ENCODE peak calls at places on chromosome 2, in four cellular contexts. I is right cardiac atrium; Y is CD4-positive, CD25-positive, alpha-beta regulatory T cell; V is gastroesophageal sphincter. M is an unnamed sample.

GRCh38 chr2:71186973-71187372 is 39.9 kb downstream of the PAIP2B start:
- ATAC-seq in I (no peak), Y (no peak), V (no peak), M (no peak)

GRCh38 chr2:10289352-10289751 is 13.4 kb upstream of the HPCAL1 start:
- ATAC-seq in I (no peak), Y (no peak), V (no peak), M (no peak)

GRCh38 chr2:168186452-168186851 is 60.9 kb downstream of the STK39 start:
- ATAC-seq in I (no peak), Y (no peak), V (no peak), M (no peak)

GRCh38 chr2:240892361-240892760 is 3.6 kb downstream of the MAB21L4 start:
- ATAC-seq in I (no peak), Y (no peak), V (no peak), M (no peak)

GRCh38 chr2:70520825-70521224 is 32.8 kb downstream of the TGFA start:
- ATAC-seq in I (no peak), Y (no peak), V (no peak), M (no peak)

GRCh38 chr2:44351676-44352075 is 9.6 kb downstream of the PREPL start:
- ATAC-seq in I (peak; percentile 41), Y (no peak), V (no peak), M (no peak)

GRCh38 chr2:71510196-71510807 is 56.9 kb downstream of the DYSF start:
- ATAC-seq in I (peak; percentile 52), Y (peak; percentile 44), V (peak; percentile 64), M (no peak)

GRCh38 chr2:145108385-145108784 is 588.5 kb upstream of the ZEB2 start:
- ATAC-seq in I (no peak), Y (no peak), V (no peak), M (no peak)